ENCODE peak calls at places on chromosome 5, in seven cellular contexts. One of them, this sample, is unnamed.

GRCh38 chr5:157735991-157736390 is 4.8 kb downstream of the THG1L start:
- DNase-seq in H1: no peak
- DNase-seq in neuronal stem cell: no peak
- DNase-seq in mesendoderm: no peak
- DNase-seq in H9: no peak
- DNase-seq in IMR-90: no peak
- DNase-seq in mesenchymal stem cell: no peak
- DNase-seq in this sample: peak

GRCh38 chr5:55600536-55601208 is 65.9 kb upstream of the PLPP1 start:
- DNase-seq in H1: no peak
- DNase-seq in neuronal stem cell: no peak
- DNase-seq in mesendoderm: peak
- DNase-seq in H9: no peak
- DNase-seq in IMR-90: peak
- DNase-seq in mesenchymal stem cell: peak
- DNase-seq in this sample: peak

GRCh38 chr5:177427211-177427822 is 841 bp downstream of the GRK6 start:
- DNase-seq in H1: no peak
- DNase-seq in neuronal stem cell: no peak
- DNase-seq in mesendoderm: no peak
- DNase-seq in H9: no peak
- DNase-seq in IMR-90: no peak
- DNase-seq in mesenchymal stem cell: peak
- DNase-seq in this sample: no peak

GRCh38 chr5:179218586-179219330 is 126.5 kb downstream of the ADAMTS2 start:
- DNase-seq in H1: no peak
- DNase-seq in neuronal stem cell: no peak
- DNase-seq in mesendoderm: no peak
- DNase-seq in H9: no peak
- DNase-seq in IMR-90: no peak
- DNase-seq in mesenchymal stem cell: no peak
- DNase-seq in this sample: no peak

GRCh38 chr5:116724971-116725370 is 150.3 kb upstream of the SEMA6A start:
- DNase-seq in H1: no peak
- DNase-seq in neuronal stem cell: no peak
- DNase-seq in mesendoderm: no peak
- DNase-seq in H9: no peak
- DNase-seq in IMR-90: no peak
- DNase-seq in mesenchymal stem cell: no peak
- DNase-seq in this sample: no peak

GRCh38 chr5:150299571-150300327 is 3.0 kb downstream of the ARSI start:
- DNase-seq in H1: no peak
- DNase-seq in neuronal stem cell: no peak
- DNase-seq in mesendoderm: peak
- DNase-seq in H9: no peak
- DNase-seq in IMR-90: no peak
- DNase-seq in mesenchymal stem cell: no peak
- DNase-seq in this sample: peak

GRCh38 chr5:54719384-54720306 is 202.1 kb downstream of the SNX18 start:
- DNase-seq in H1: peak
- DNase-seq in neuronal stem cell: peak
- DNase-seq in mesendoderm: peak
- DNase-seq in H9: peak
- DNase-seq in IMR-90: peak
- DNase-seq in mesenchymal stem cell: peak
- DNase-seq in this sample: no peak

GRCh38 chr5:115306011-115306530 is 9.6 kb upstream of the CCDC112 start:
- DNase-seq in H1: no peak
- DNase-seq in neuronal stem cell: no peak
- DNase-seq in mesendoderm: no peak
- DNase-seq in H9: no peak
- DNase-seq in IMR-90: no peak
- DNase-seq in mesenchymal stem cell: no peak
- DNase-seq in this sample: no peak

GRCh38 chr5:5665225-5666075 is 243.0 kb downstream of the ICE1 start:
- DNase-seq in H1: no peak
- DNase-seq in neuronal stem cell: no peak
- DNase-seq in mesendoderm: no peak
- DNase-seq in H9: no peak
- DNase-seq in IMR-90: no peak
- DNase-seq in mesenchymal stem cell: no peak
- DNase-seq in this sample: no peak

GRCh38 chr5:9557696-9558095 is 11.8 kb upstream of the SEMA5A start:
- DNase-seq in H1: no peak
- DNase-seq in neuronal stem cell: no peak
- DNase-seq in mesendoderm: no peak
- DNase-seq in H9: no peak
- DNase-seq in IMR-90: peak
- DNase-seq in mesenchymal stem cell: peak
- DNase-seq in this sample: peak

GRCh38 chr5:56142233-56142619 is 90.9 kb downstream of the ANKRD55 start:
- DNase-seq in H1: no peak
- DNase-seq in neuronal stem cell: no peak
- DNase-seq in mesendoderm: no peak
- DNase-seq in H9: no peak
- DNase-seq in IMR-90: no peak
- DNase-seq in mesenchymal stem cell: no peak
- DNase-seq in this sample: no peak

GRCh38 chr5:177343777-177344176 is 7.7 kb downstream of the LMAN2 start:
- DNase-seq in H1: no peak
- DNase-seq in neuronal stem cell: no peak
- DNase-seq in mesendoderm: no peak
- DNase-seq in H9: no peak
- DNase-seq in IMR-90: no peak
- DNase-seq in mesenchymal stem cell: no peak
- DNase-seq in this sample: no peak

GRCh38 chr5:153782589-153783238 is 256.0 kb downstream of the FAM114A2 start:
- DNase-seq in H1: peak
- DNase-seq in neuronal stem cell: peak
- DNase-seq in mesendoderm: peak
- DNase-seq in H9: peak
- DNase-seq in IMR-90: peak
- DNase-seq in mesenchymal stem cell: peak
- DNase-seq in this sample: peak

GRCh38 chr5:53766683-53767082 is 206.2 kb downstream of the NDUFS4 start:
- DNase-seq in H1: no peak
- DNase-seq in neuronal stem cell: no peak
- DNase-seq in mesendoderm: no peak
- DNase-seq in H9: no peak
- DNase-seq in IMR-90: no peak
- DNase-seq in mesenchymal stem cell: no peak
- DNase-seq in this sample: no peak

GRCh38 chr5:97231025-97231636 is 48.1 kb upstream of the RIOK2 start:
- DNase-seq in H1: no peak
- DNase-seq in neuronal stem cell: peak
- DNase-seq in mesendoderm: peak
- DNase-seq in H9: peak
- DNase-seq in IMR-90: peak
- DNase-seq in mesenchymal stem cell: peak
- DNase-seq in this sample: peak

GRCh38 chr5:150146862-150147579 is 8.6 kb downstream of the PDGFRB start:
- DNase-seq in H1: no peak
- DNase-seq in neuronal stem cell: no peak
- DNase-seq in mesendoderm: no peak
- DNase-seq in H9: no peak
- DNase-seq in IMR-90: no peak
- DNase-seq in mesenchymal stem cell: no peak
- DNase-seq in this sample: no peak

GRCh38 chr5:173459225-173459624 is 131.0 kb upstream of the STC2 start:
- DNase-seq in H1: no peak
- DNase-seq in neuronal stem cell: no peak
- DNase-seq in mesendoderm: no peak
- DNase-seq in H9: no peak
- DNase-seq in IMR-90: no peak
- DNase-seq in mesenchymal stem cell: no peak
- DNase-seq in this sample: no peak

GRCh38 chr5:179766021-179766725 is 27.6 kb upstream of the LTC4S start:
- DNase-seq in H1: no peak
- DNase-seq in neuronal stem cell: no peak
- DNase-seq in mesendoderm: no peak
- DNase-seq in H9: no peak
- DNase-seq in IMR-90: peak
- DNase-seq in mesenchymal stem cell: peak
- DNase-seq in this sample: no peak

GRCh38 chr5:78530342-78531096 is 118.1 kb downstream of the LHFPL2 start:
- DNase-seq in H1: no peak
- DNase-seq in neuronal stem cell: no peak
- DNase-seq in mesendoderm: no peak
- DNase-seq in H9: no peak
- DNase-seq in IMR-90: peak
- DNase-seq in mesenchymal stem cell: peak
- DNase-seq in this sample: peak

DNA sequence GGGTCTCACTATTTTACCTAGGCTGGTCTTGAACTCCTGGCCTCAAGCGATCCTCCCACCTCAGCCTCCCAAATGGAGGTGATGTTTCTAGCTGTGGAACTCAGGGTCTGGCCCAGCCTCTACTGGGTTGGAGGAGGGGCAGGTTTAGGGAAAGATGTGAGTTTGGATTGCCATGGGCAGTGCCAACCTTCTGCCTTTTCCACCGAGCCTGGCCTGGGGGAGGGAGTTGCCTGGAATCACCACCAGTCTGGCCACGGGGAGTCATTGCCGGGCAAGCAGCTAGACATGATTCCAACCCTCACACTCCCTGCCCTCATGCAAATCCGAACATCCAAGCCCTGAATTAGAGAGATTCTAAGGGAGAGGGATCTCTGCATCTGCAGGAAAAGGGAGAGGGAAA is 21.0 kb upstream of the VDAC1 start:
- DNase-seq in H1: no peak
- DNase-seq in neuronal stem cell: no peak
- DNase-seq in mesendoderm: no peak
- DNase-seq in H9: no peak
- DNase-seq in IMR-90: no peak
- DNase-seq in mesenchymal stem cell: no peak
- DNase-seq in this sample: no peak
- H3K23ac ChIP-seq in H1: no peak
- H3K23ac ChIP-seq in neuronal stem cell: peak
- H3K23ac ChIP-seq in mesendoderm: no peak
- H3K23ac ChIP-seq in H9: no peak
- H3K23ac ChIP-seq in IMR-90: no peak
- H3K23ac ChIP-seq in mesenchymal stem cell: no peak
- H3K23ac ChIP-seq in this sample: no peak

DNA sequence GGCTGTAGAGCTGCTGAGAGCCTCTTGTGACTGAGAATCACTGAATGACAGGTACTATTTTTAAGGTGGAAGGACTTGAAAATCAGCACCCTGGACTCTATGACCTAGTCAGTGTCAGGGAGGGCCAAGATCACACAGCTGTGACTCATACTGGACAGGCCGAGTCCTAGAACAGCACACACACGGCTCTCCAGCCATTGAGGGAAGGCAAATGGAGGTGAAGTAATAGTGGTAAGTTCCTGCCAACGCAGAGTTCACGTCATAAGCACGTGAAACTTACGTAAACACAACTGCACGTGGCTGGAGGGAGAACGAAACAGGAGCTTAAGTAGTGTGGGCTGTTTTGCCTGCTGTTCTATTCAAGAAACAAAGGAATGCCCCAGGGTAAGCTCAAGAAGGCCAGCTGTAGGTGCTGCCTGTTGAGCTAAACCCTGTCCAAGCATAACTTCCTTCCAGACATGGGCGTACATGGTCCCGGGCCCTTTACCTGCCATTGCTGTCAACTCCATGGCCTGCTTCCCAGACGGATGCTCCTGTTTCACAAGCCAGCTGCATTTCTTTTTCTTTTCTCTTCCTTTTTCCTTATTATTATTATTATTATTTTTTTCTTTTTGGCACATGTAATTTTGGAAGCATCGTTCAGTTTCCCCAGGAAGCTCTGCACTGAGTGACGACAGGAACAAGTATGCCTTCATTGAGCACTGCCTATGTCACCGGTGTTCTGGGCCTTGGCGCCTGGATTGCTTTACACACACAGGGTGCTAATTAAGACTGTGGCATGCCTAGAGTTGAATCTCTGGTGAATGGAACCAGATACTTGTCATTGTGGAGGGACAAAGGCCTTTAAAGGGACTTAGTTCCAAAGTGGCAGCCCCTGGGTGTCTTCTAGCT is 10.2 kb upstream of the LCP2 start:
- DNase-seq in H1: no peak
- DNase-seq in neuronal stem cell: peak
- DNase-seq in mesendoderm: no peak
- DNase-seq in H9: no peak
- DNase-seq in IMR-90: peak
- DNase-seq in mesenchymal stem cell: peak
- DNase-seq in this sample: peak
- H3K27ac ChIP-seq in H1: no peak
- H3K27ac ChIP-seq in neuronal stem cell: no peak
- H3K27ac ChIP-seq in mesendoderm: no peak
- H3K27ac ChIP-seq in H9: no peak
- H3K27ac ChIP-seq in IMR-90: no peak
- H3K27ac ChIP-seq in mesenchymal stem cell: no peak
- H3K27ac ChIP-seq in this sample: no peak

GRCh38 chr5:3709724-3710348 is 114.2 kb downstream of the IRX1 start:
- DNase-seq in H1: no peak
- DNase-seq in neuronal stem cell: no peak
- DNase-seq in mesendoderm: no peak
- DNase-seq in H9: no peak
- DNase-seq in IMR-90: no peak
- DNase-seq in mesenchymal stem cell: no peak
- DNase-seq in this sample: no peak
- H3K23ac ChIP-seq in H1: no peak
- H3K23ac ChIP-seq in neuronal stem cell: no peak
- H3K23ac ChIP-seq in mesendoderm: no peak
- H3K23ac ChIP-seq in H9: no peak
- H3K23ac ChIP-seq in IMR-90: no peak
- H3K23ac ChIP-seq in mesenchymal stem cell: no peak
- H3K23ac ChIP-seq in this sample: no peak

GRCh38 chr5:139850423-139851016 is 54.9 kb downstream of the PSD2 start:
- DNase-seq in H1: no peak
- DNase-seq in neuronal stem cell: no peak
- DNase-seq in mesendoderm: no peak
- DNase-seq in H9: no peak
- DNase-seq in IMR-90: no peak
- DNase-seq in mesenchymal stem cell: no peak
- DNase-seq in this sample: no peak
- H3K27ac ChIP-seq in H1: no peak
- H3K27ac ChIP-seq in neuronal stem cell: no peak
- H3K27ac ChIP-seq in mesendoderm: no peak
- H3K27ac ChIP-seq in H9: no peak
- H3K27ac ChIP-seq in IMR-90: no peak
- H3K27ac ChIP-seq in mesenchymal stem cell: no peak
- H3K27ac ChIP-seq in this sample: no peak

DNA sequence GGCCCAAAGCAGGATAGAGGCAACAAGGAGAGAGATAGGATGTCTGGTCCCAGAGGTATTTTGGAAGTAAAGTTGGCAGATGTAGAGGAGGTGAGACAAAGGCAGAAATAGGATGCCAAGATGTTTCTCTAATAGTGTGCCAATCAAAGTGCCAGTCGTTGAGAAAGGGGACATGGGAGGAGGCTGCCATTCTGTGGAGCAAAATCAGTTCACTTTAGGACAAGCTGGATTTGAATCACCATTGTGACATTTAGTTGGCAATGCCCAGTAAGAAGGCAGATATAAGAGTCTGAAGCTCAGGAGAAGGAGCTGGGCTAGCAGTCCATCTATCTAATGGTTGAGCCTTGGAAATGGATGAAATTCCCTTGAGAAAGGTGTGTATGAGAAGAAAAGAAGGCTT is 53.8 kb downstream of the ADRB2 start:
- DNase-seq in H1: no peak
- DNase-seq in neuronal stem cell: no peak
- DNase-seq in mesendoderm: no peak
- DNase-seq in H9: no peak
- DNase-seq in IMR-90: no peak
- DNase-seq in mesenchymal stem cell: no peak
- DNase-seq in this sample: no peak
- H3K23ac ChIP-seq in H1: no peak
- H3K23ac ChIP-seq in neuronal stem cell: no peak
- H3K23ac ChIP-seq in mesendoderm: no peak
- H3K23ac ChIP-seq in H9: no peak
- H3K23ac ChIP-seq in IMR-90: no peak
- H3K23ac ChIP-seq in mesenchymal stem cell: no peak
- H3K23ac ChIP-seq in this sample: no peak